ENCODE peak calls at places on chromosomes 7 and 10, in five cellular contexts. One of them, this sample, is unnamed.
A peak's percentile ranks its signal among the peaks of the same experiment; 100 is the strongest.

GRCh38 chr10:96904648-96905047 is 72.5 kb downstream of the LCOR start:
- DNase-seq in D721Med: no peak
- DNase-seq in BJ: no peak
- DNase-seq in GM13977: no peak
- DNase-seq in uterus: no peak
- DNase-seq in this sample: no peak

GRCh38 chr10:49760789-49761188 is 1.3 kb downstream of the OGDHL start:
- DNase-seq in D721Med: no peak
- DNase-seq in BJ: no peak
- DNase-seq in GM13977: no peak
- DNase-seq in uterus: no peak
- DNase-seq in this sample: no peak

GRCh38 chr10:9766762-9767161 is 1250.9 kb upstream of the CELF2 start:
- DNase-seq in D721Med: no peak
- DNase-seq in BJ: no peak
- DNase-seq in GM13977: no peak
- DNase-seq in uterus: no peak
- DNase-seq in this sample: no peak

GRCh38 chr10:111784936-111785465 is 398.6 kb downstream of the GPAM start:
- DNase-seq in D721Med: no peak
- DNase-seq in BJ: no peak
- DNase-seq in GM13977: no peak
- DNase-seq in uterus: no peak
- DNase-seq in this sample: no peak

GRCh38 chr10:50862719-50863118 is 22.7 kb downstream of the A1CF start:
- DNase-seq in D721Med: no peak
- DNase-seq in BJ: no peak
- DNase-seq in GM13977: no peak
- DNase-seq in uterus: no peak
- DNase-seq in this sample: no peak

GRCh38 chr7:104040666-104041065 is 51.2 kb upstream of the RELN start:
- DNase-seq in D721Med: no peak
- DNase-seq in BJ: no peak
- DNase-seq in GM13977: no peak
- DNase-seq in uterus: no peak
- DNase-seq in this sample: no peak

GRCh38 chr10:78947226-78947625 is 121.5 kb upstream of the ZMIZ1 start:
- DNase-seq in D721Med: no peak
- DNase-seq in BJ: no peak
- DNase-seq in GM13977: no peak
- DNase-seq in uterus: no peak
- DNase-seq in this sample: no peak

GRCh38 chr10:80161321-80162084 is 29.0 kb downstream of the PLAC9 start:
- DNase-seq in D721Med: no peak
- DNase-seq in BJ: no peak
- DNase-seq in GM13977: no peak
- DNase-seq in uterus: no peak
- DNase-seq in this sample: no peak

GRCh38 chr10:95798307-95798850 is 42.4 kb downstream of the ENTPD1 start:
- DNase-seq in D721Med: no peak
- DNase-seq in BJ: no peak
- DNase-seq in GM13977: no peak
- DNase-seq in uterus: no peak
- DNase-seq in this sample: no peak

GRCh38 chr7:80107278-80107677 is 27.4 kb upstream of the GNAI1 start:
- DNase-seq in D721Med: no peak
- DNase-seq in BJ: no peak
- DNase-seq in GM13977: no peak
- DNase-seq in uterus: no peak
- DNase-seq in this sample: no peak

GRCh38 chr7:18799899-18800298 is 304.4 kb downstream of the HDAC9 start:
- DNase-seq in D721Med: no peak
- DNase-seq in BJ: no peak
- DNase-seq in GM13977: no peak
- DNase-seq in uterus: no peak
- DNase-seq in this sample: no peak

GRCh38 chr10:72615985-72616384 is 9.9 kb downstream of the MICU1 start:
- DNase-seq in D721Med: no peak
- DNase-seq in BJ: no peak
- DNase-seq in GM13977: no peak
- DNase-seq in uterus: no peak
- DNase-seq in this sample: no peak

GRCh38 chr7:30062587-30062986 is 34.4 kb downstream of the PLEKHA8 start:
- DNase-seq in D721Med: no peak
- DNase-seq in BJ: no peak
- DNase-seq in GM13977: peak; percentile 31
- DNase-seq in uterus: no peak
- DNase-seq in this sample: peak; percentile 39

GRCh38 chr7:86664486-86664885 is 20.8 kb downstream of the GRM3 start:
- DNase-seq in D721Med: no peak
- DNase-seq in BJ: no peak
- DNase-seq in GM13977: no peak
- DNase-seq in uterus: no peak
- DNase-seq in this sample: no peak

GRCh38 chr7:21767300-21767900 is 178.3 kb downstream of the CDCA7L start:
- DNase-seq in D721Med: no peak
- DNase-seq in BJ: no peak
- DNase-seq in GM13977: peak; percentile 38
- DNase-seq in uterus: no peak
- DNase-seq in this sample: peak; percentile 33

GRCh38 chr7:74267756-74268565 is 13.8 kb upstream of the RFC2 start:
- DNase-seq in D721Med: no peak
- DNase-seq in BJ: no peak
- DNase-seq in GM13977: no peak
- DNase-seq in uterus: no peak
- DNase-seq in this sample: no peak

GRCh38 chr10:100163704-100164621 is 21.9 kb downstream of the ERLIN1 start:
- DNase-seq in D721Med: no peak
- DNase-seq in BJ: no peak
- DNase-seq in GM13977: no peak
- DNase-seq in uterus: no peak
- DNase-seq in this sample: no peak

GRCh38 chr10:123381271-123381670 is 227.1 kb downstream of the BUB3 start:
- DNase-seq in D721Med: no peak
- DNase-seq in BJ: no peak
- DNase-seq in GM13977: no peak
- DNase-seq in uterus: no peak
- DNase-seq in this sample: no peak

GRCh38 chr7:24812313-24812945 is 55.2 kb upstream of the GSDME start:
- DNase-seq in D721Med: peak; percentile 26
- DNase-seq in BJ: no peak
- DNase-seq in GM13977: peak; percentile 43
- DNase-seq in uterus: peak; percentile 24
- DNase-seq in this sample: peak; percentile 58

GRCh38 chr7:148912151-148912550 is 28.1 kb upstream of the EZH2 start:
- DNase-seq in D721Med: no peak
- DNase-seq in BJ: no peak
- DNase-seq in GM13977: no peak
- DNase-seq in uterus: no peak
- DNase-seq in this sample: no peak

GRCh38 chr10:113820507-113820906 is 33.4 kb downstream of the DCLRE1A start:
- DNase-seq in D721Med: no peak
- DNase-seq in BJ: no peak
- DNase-seq in GM13977: no peak
- DNase-seq in uterus: no peak
- DNase-seq in this sample: no peak
- TF ChIP-seq CTCF in D721Med: no peak
- TF ChIP-seq CTCF in BJ: peak; percentile 5
- TF ChIP-seq CTCF in GM13977: peak; percentile 17
- TF ChIP-seq CTCF in uterus: no peak
- TF ChIP-seq CTCF in this sample: no peak

GRCh38 chr7:150874401-150875198 is 22.3 kb downstream of the AOC1 start:
- DNase-seq in D721Med: no peak
- DNase-seq in BJ: no peak
- DNase-seq in GM13977: peak; percentile 1
- DNase-seq in uterus: no peak
- DNase-seq in this sample: no peak

GRCh38 chr7:150877545-150877944 is 25.2 kb downstream of the AOC1 start:
- DNase-seq in D721Med: no peak
- DNase-seq in BJ: no peak
- DNase-seq in GM13977: no peak
- DNase-seq in uterus: no peak
- DNase-seq in this sample: no peak

GRCh38 chr7:150879345-150879744 is 27.0 kb downstream of the AOC1 start:
- DNase-seq in D721Med: no peak
- DNase-seq in BJ: no peak
- DNase-seq in GM13977: no peak
- DNase-seq in uterus: no peak
- DNase-seq in this sample: no peak

GRCh38 chr7:150876817-150877526 is 24.7 kb downstream of the AOC1 start:
- DNase-seq in D721Med: peak; percentile 46
- DNase-seq in BJ: no peak
- DNase-seq in GM13977: peak; percentile 76
- DNase-seq in uterus: peak; percentile 58
- DNase-seq in this sample: peak; percentile 74

DNA sequence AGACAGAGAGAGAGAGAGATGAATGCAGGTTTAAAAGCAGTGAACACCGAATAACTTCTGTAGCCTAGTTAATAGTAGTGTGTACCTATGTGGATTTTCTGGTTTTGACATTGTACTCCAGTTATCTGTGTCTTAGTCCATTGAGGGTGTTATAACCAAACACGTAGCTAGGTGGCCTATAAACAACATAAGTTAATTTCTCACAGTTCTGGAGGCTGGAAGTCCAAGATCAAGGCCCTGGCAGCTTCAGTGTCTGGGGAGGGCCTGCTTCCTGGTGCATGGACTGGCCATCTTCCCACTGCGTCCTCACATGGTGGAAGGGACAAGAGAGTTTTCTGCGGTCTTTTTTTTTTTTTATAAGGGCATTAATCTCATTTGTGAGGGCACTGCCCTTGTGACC is 23.5 kb downstream of the AOC1 start:
- DNase-seq in D721Med: no peak
- DNase-seq in BJ: no peak
- DNase-seq in GM13977: no peak
- DNase-seq in uterus: no peak
- DNase-seq in this sample: no peak
- TF ChIP-seq CTCF in D721Med: no peak
- TF ChIP-seq CTCF in BJ: no peak
- TF ChIP-seq CTCF in GM13977: no peak
- TF ChIP-seq CTCF in uterus: no peak
- TF ChIP-seq CTCF in this sample: peak; percentile 4

GRCh38 chr10:5434017-5434753 is 21.8 kb downstream of the NET1 start:
- DNase-seq in D721Med: no peak
- DNase-seq in BJ: no peak
- DNase-seq in GM13977: no peak
- DNase-seq in uterus: no peak
- DNase-seq in this sample: peak; percentile 31
- TF ChIP-seq CTCF in D721Med: peak; percentile 65
- TF ChIP-seq CTCF in BJ: peak; percentile 73
- TF ChIP-seq CTCF in GM13977: peak; percentile 58
- TF ChIP-seq CTCF in uterus: peak; percentile 28
- TF ChIP-seq CTCF in this sample: peak; percentile 66

DNA sequence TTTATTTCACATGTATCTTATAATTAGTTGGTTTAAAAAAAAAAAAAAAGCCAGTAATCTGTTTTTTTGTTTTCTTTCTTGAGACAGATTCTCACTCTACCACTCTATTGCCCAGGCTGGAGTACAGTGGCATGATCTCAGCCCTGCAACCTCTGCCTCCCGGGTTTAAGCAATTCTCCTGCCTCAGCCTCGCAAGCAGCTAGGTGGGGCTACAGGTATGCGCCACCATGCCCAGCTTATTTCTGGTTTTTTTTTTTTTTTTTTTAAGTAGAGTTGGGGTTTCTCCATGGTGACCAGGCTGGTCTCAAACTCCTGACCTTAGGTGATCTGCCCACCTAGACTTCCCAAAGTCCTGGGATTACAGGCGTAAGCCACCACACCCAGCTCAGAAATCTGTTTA is 34.1 kb upstream of the CAPZA2 start:
- DNase-seq in D721Med: no peak
- DNase-seq in BJ: no peak
- DNase-seq in GM13977: no peak
- DNase-seq in uterus: no peak
- DNase-seq in this sample: no peak
- TF ChIP-seq CTCF in D721Med: no peak
- TF ChIP-seq CTCF in BJ: no peak
- TF ChIP-seq CTCF in GM13977: no peak
- TF ChIP-seq CTCF in uterus: no peak
- TF ChIP-seq CTCF in this sample: peak; percentile 4

DNA sequence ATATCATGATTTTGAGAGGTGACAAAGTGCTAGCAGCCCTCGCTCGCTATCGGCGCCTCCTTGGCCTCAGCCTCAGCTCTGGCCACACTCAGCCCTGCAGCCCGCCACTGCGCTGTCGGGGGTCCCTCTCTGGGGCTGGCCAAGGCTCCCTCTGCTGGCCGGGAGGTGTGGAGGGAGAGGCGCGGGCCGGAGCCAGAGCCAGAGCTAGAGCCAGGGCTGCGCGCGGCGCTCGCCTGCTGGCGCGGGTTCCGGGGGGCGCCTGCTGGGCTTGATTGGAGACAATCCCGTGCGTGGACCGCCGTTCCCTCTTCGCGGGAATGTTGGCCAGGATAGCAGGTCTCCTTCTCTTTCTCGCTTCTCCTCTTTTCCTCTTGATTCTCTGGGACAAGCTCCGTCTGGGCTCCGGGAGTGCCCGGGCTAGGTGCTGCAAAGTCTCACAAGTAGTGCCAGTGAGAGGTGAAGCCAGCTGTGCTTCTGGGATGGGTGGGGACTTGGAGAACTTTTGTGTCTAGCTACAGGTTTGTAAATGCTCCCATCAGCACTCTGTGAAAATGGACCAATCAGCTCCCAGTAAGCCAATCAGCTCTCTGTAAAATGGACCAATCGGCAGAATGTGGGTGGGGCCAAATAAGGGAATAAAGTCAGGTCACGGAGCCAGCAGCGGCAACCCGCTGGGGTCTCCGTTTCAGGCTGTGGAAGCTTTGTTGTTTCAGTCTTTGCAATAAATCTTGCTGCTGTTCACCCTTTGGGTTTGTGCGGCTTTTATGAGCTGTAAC is 43.4 kb upstream of the ELMO1 start:
- DNase-seq in D721Med: no peak
- DNase-seq in BJ: no peak
- DNase-seq in GM13977: no peak
- DNase-seq in uterus: no peak
- DNase-seq in this sample: no peak
- TF ChIP-seq CTCF in D721Med: no peak
- TF ChIP-seq CTCF in BJ: no peak
- TF ChIP-seq CTCF in GM13977: peak; percentile 54
- TF ChIP-seq CTCF in uterus: no peak
- TF ChIP-seq CTCF in this sample: no peak

GRCh38 chr7:151056286-151057037 is 1.2 kb downstream of the CDK5 start:
- DNase-seq in D721Med: no peak
- DNase-seq in BJ: no peak
- DNase-seq in GM13977: no peak
- DNase-seq in uterus: no peak
- DNase-seq in this sample: no peak
- TF ChIP-seq CTCF in D721Med: no peak
- TF ChIP-seq CTCF in BJ: no peak
- TF ChIP-seq CTCF in GM13977: no peak
- TF ChIP-seq CTCF in uterus: no peak
- TF ChIP-seq CTCF in this sample: no peak